ENCODE peak calls at places on chromosome 15, in nine cellular contexts. U, Q, S, J, P, Y, R, A and V are unnamed samples.

GRCh38 chr15:48425051-48425450 is 93.8 kb downstream of the DUT start:
- DNase-seq in J (no peak), Q (no peak), A (no peak), Y (no peak), P (no peak), S (no peak), R (no peak), U (no peak), V (no peak)

GRCh38 chr15:77016321-77016695 is 21.4 kb downstream of the PSTPIP1 start:
- DNase-seq in J (no peak), P (no peak), Q (no peak), U (no peak), S (no peak), R (no peak), A (no peak), Y (no peak), V (no peak)

GRCh38 chr15:40894689-40895308 is 549 bp downstream of the VPS18 start:
- DNase-seq in A (no peak), J (peak; percentile 90), S (peak; percentile 97), Y (no peak), P (no peak), Q (peak; percentile 60), R (peak; percentile 78), U (peak; percentile 86), V (peak; percentile 76)

GRCh38 chr15:64046347-64047153 is at the start of gene DAPK2:
- DNase-seq in Q (peak; percentile 21), Y (peak; percentile 41), P (no peak), U (peak; percentile 27), S (peak; percentile 85), J (peak; percentile 80), R (peak; percentile 97), A (no peak), V (peak; percentile 66)

GRCh38 chr15:43998607-43999006 is 171.8 kb downstream of the WDR76 start:
- DNase-seq in A (no peak), R (peak; percentile 37), U (no peak), Q (no peak), S (peak; percentile 24), J (peak; percentile 4), P (no peak), Y (no peak), V (peak; percentile 16)

GRCh38 chr15:100476805-100477204 is 51.9 kb downstream of the CERS3 start:
- DNase-seq in P (no peak), J (no peak), A (no peak), U (no peak), Q (no peak), Y (no peak), S (no peak), R (no peak), V (no peak)

GRCh38 chr15:74767167-74768098 is 14.4 kb upstream of the CSK start:
- DNase-seq in Y (no peak), P (no peak), J (no peak), S (no peak), U (no peak), Q (no peak), A (no peak), R (no peak), V (no peak)

GRCh38 chr15:85457392-85457968 is 77.1 kb downstream of the AKAP13 start:
- DNase-seq in S (no peak), Y (no peak), U (no peak), Q (no peak), J (no peak), R (no peak), P (no peak), A (peak; percentile 73), V (peak; percentile 39)

GRCh38 chr15:70268698-70269251 is 171.1 kb upstream of the TLE3 start:
- DNase-seq in Y (no peak), R (no peak), Q (no peak), A (no peak), P (no peak), S (no peak), U (no peak), J (no peak), V (no peak)

GRCh38 chr15:70270752-70271111 is 173.0 kb upstream of the TLE3 start:
- DNase-seq in Y (no peak), J (no peak), U (no peak), S (no peak), R (no peak), A (no peak), Q (no peak), P (no peak), V (no peak)

GRCh38 chr15:70271422-70272088 is 173.8 kb upstream of the TLE3 start:
- DNase-seq in J (peak; percentile 16), P (peak; percentile 78), Q (peak; percentile 92), A (no peak), S (no peak), Y (peak; percentile 78), R (no peak), U (no peak), V (peak; percentile 92)

GRCh38 chr15:70269331-70269911 is 171.7 kb upstream of the TLE3 start:
- DNase-seq in S (no peak), A (no peak), Q (no peak), Y (no peak), P (no peak), U (no peak), J (no peak), R (no peak), V (no peak)

DNA sequence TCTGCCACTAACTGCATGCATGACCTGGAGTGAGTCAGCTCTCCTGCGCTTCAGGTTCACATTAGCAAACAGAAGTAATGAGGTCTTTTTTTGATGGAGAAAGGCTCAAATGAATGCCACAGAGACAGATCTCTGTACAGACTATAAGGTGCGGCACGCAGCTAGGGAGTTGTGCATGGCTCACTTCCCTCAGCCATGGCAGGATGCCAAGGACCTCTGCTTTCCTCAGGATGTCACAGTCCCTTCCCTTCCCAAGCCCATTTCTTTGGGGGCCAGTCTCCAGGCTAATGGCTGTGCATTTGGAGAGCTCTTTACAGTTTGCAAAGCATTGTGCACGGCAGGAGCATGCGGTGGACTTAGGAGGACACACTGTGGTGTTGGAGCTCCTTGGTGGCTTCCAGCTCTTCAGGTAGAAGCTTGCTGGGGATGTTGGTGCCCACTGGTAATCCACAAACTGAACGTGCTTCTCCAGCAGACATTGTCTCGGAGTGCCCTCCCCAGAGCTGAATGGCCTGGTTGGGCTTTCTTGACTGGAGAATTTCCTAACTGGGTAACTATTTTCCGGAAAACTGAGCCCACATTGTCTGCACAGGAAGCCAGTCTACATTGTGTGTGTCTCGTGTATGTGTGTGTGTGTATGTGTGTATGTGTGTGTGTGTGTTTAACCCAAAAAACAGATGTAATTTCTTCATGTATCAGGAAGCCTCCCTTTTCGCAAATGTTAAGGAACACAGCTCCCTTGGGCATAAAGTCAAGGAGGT is 172.5 kb upstream of the TLE3 start:
- DNase-seq in J (no peak), Q (no peak), S (no peak), A (no peak), U (no peak), Y (no peak), P (no peak), R (no peak), V (no peak)
- TF ChIP-seq REST in J (no peak), Q (no peak), S (no peak), A (no peak), U (no peak), Y (no peak), P (no peak), R (no peak), V (no peak)

GRCh38 chr15:26453914-26454313 is 319.0 kb downstream of the GABRB3 start:
- DNase-seq in U (no peak), A (no peak), J (no peak), R (no peak), S (peak; percentile 58), Y (no peak), P (no peak), Q (no peak), V (no peak)

GRCh38 chr15:26455828-26456227 is 317.0 kb downstream of the GABRB3 start:
- DNase-seq in U (no peak), P (no peak), Q (no peak), Y (no peak), S (no peak), R (no peak), J (no peak), A (no peak), V (no peak)

GRCh38 chr15:26449296-26449695 is 323.6 kb downstream of the GABRB3 start:
- DNase-seq in P (no peak), J (no peak), U (no peak), S (peak; percentile 77), Y (no peak), Q (no peak), A (no peak), R (no peak), V (no peak)

GRCh38 chr15:26451995-26452394 is 320.9 kb downstream of the GABRB3 start:
- DNase-seq in Y (no peak), U (no peak), R (no peak), J (no peak), Q (no peak), P (no peak), A (no peak), S (no peak), V (no peak)
- TF ChIP-seq REST in Y (no peak), U (no peak), R (no peak), J (no peak), Q (no peak), P (no peak), A (no peak), S (no peak), V (no peak)

DNA sequence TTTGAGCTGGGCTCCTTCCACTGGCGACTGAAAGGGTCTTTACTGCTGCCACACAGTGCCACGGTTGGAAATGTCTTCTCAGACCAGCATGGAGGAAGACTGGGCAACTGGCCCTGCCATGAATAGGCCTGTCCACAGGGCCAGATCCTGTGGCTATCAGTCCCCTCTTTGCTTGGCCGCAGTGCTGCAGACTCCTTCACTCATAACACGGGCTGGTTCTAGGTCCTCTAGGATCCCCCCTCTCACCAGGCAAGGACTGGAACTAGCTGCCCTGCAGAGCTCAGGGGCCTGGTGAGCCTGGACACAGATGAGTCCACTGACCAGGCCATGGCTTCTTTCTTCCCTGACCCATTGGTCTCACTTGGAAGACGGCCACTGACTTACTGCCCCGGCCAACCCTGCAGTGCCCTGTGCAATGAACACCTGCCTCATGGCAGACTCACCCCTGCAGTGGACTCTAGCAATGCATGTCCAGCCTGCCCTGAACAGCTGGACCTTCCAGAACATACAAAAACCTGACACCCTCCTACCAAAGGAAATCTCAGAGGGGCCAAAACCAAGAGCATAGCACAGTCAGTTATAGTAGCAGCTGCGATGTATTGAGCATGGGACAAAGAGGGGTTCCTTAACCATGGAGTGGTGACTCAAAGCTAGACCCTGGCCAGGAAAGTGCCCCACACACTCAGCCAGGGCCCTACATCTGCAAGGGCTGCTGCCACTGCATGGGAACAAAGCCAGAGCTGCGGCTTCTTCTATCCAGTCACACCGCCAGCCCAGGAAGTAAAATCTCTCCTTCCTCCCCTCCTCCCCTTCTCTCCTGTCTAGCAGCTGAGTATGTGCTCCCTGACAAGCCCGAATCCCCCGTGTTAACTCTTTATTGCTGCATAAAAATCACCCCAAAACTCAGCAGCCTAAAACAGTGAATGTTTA is 72.1 kb upstream of the ITGA11 start:
- DNase-seq in J (no peak), Y (peak; percentile 10), R (no peak), S (no peak), Q (no peak), U (no peak), A (no peak), P (no peak), V (no peak)
- TF ChIP-seq REST in J (no peak), Y (no peak), R (no peak), S (no peak), Q (no peak), U (no peak), A (no peak), P (no peak), V (no peak)

DNA sequence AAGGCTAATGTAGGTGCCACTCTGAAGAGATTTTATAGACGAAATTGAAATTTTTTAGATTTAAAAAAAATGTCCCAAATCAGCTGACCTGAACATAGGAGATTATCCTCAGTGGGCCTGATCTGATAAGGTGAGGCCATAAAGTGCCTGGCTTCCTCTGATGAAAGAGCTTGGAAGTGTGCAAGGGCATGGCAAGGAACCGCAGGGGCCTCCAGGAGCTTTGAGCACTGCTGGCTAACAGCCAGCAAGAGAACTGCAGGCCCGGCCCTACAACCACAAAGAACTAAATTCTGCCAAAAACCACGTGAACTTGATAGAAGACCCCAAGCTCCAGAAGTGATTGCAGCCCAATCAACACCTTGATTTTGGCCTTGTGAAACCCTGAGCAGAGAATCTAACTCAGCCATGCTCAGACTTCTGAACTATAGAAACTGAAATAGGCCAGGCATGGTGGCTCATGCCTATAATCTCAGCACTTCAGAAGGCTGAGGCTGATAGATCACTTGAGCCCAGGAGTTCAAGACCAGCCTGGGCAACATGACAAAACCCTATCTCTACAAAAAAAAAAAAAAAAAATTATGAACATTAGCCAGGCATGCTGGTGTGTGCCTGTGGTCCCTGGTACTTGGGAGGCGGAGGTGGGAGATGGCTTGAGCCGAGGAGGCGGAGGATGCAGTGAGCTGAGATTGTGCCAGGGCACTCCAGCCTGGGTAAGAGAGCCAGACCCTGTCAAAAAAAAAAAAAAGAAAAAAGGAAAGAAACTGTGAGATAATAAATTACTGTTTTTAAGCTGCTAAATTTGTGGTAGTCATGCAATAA is 7.7 kb upstream of the DIS3L start:
- DNase-seq in R (no peak), P (no peak), U (no peak), Q (no peak), J (peak; percentile 37), Y (no peak), A (no peak), S (no peak), V (no peak)
- TF ChIP-seq REST in R (no peak), P (no peak), U (no peak), Q (no peak), J (no peak), Y (no peak), A (no peak), S (no peak), V (no peak)